ENCODE peak calls at places on chromosomes 4 and X, in five cellular contexts. One of them, this sample, is unnamed.
A peak's percentile ranks its signal among the peaks of the same experiment; 100 is the strongest.

GRCh38 chrX:17164936-17165335 is 210.1 kb upstream of the NHS start:
- DNase-seq in mammary epithelial cell: peak; percentile 57
- DNase-seq in aorta: no peak
- DNase-seq in psoas muscle: no peak
- DNase-seq in IMR-90: no peak
- DNase-seq in this sample: no peak

GRCh38 chr4:150348079-150348478 is 233.9 kb upstream of the MAB21L2 start:
- DNase-seq in mammary epithelial cell: peak; percentile 74
- DNase-seq in aorta: no peak
- DNase-seq in IMR-90: peak; percentile 65
- DNase-seq in psoas muscle: no peak
- DNase-seq in this sample: no peak

GRCh38 chrX:68113837-68114572 is 319.3 kb downstream of the OPHN1 start:
- DNase-seq in mammary epithelial cell: no peak
- DNase-seq in psoas muscle: no peak
- DNase-seq in aorta: no peak
- DNase-seq in IMR-90: no peak
- DNase-seq in this sample: no peak

GRCh38 chr4:138205531-138206233 is 36.5 kb downstream of the SLC7A11 start:
- DNase-seq in psoas muscle: no peak
- DNase-seq in mammary epithelial cell: no peak
- DNase-seq in IMR-90: no peak
- DNase-seq in aorta: no peak
- DNase-seq in this sample: no peak

GRCh38 chrX:16839852-16840460 is 30.2 kb downstream of the RBBP7 start:
- DNase-seq in IMR-90: peak; percentile 85
- DNase-seq in aorta: no peak
- DNase-seq in mammary epithelial cell: peak; percentile 76
- DNase-seq in psoas muscle: peak; percentile 20
- DNase-seq in this sample: peak; percentile 24

GRCh38 chr4:4507923-4508322 is 33.9 kb downstream of the STX18 start:
- DNase-seq in mammary epithelial cell: no peak
- DNase-seq in IMR-90: no peak
- DNase-seq in aorta: no peak
- DNase-seq in psoas muscle: no peak
- DNase-seq in this sample: no peak

GRCh38 chr4:6772223-6772928 is 10.2 kb upstream of the KIAA0232 start:
- DNase-seq in psoas muscle: no peak
- DNase-seq in mammary epithelial cell: peak; percentile 78
- DNase-seq in aorta: no peak
- DNase-seq in IMR-90: no peak
- DNase-seq in this sample: no peak

GRCh38 chr4:89283226-89283974 is 24.2 kb downstream of the GPRIN3 start:
- DNase-seq in mammary epithelial cell: peak; percentile 61
- DNase-seq in IMR-90: no peak
- DNase-seq in aorta: no peak
- DNase-seq in psoas muscle: no peak
- DNase-seq in this sample: no peak

GRCh38 chrX:19798423-19798822 is 89.0 kb downstream of the SH3KBP1 start:
- DNase-seq in IMR-90: no peak
- DNase-seq in psoas muscle: no peak
- DNase-seq in mammary epithelial cell: peak; percentile 9
- DNase-seq in aorta: no peak
- DNase-seq in this sample: no peak

GRCh38 chrX:40145670-40146470 is 48.1 kb upstream of the BCOR start:
- DNase-seq in psoas muscle: no peak
- DNase-seq in mammary epithelial cell: no peak
- DNase-seq in aorta: no peak
- DNase-seq in IMR-90: no peak
- DNase-seq in this sample: no peak

GRCh38 chr4:16684083-16684482 is 214.4 kb downstream of the LDB2 start:
- DNase-seq in mammary epithelial cell: no peak
- DNase-seq in psoas muscle: no peak
- DNase-seq in IMR-90: peak; percentile 91
- DNase-seq in aorta: no peak
- DNase-seq in this sample: no peak

GRCh38 chr4:10030946-10031662 is 9.8 kb upstream of the SLC2A9 start:
- DNase-seq in psoas muscle: no peak
- DNase-seq in aorta: no peak
- DNase-seq in IMR-90: no peak
- DNase-seq in mammary epithelial cell: no peak
- DNase-seq in this sample: no peak

DNA sequence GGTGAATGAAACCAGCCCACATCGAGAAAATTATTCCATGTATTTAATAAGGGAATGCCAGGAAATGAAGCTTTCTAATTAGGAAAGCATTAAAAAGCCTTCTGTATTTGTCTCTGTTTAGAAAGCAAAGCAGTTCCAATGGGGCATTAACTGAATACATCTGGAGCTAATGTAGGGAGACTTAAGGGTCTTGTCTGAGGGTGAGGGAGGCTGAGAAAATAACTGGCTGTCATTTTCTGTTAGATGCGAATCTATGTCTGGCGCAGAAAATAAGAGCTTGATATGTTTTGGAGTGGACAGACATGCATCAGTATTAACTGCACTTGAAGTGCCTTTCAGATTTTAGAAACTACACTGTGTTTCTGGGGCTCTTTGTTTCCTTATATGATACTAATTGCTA is 111.3 kb downstream of the KLHL8 start:
- DNase-seq in mammary epithelial cell: no peak
- DNase-seq in psoas muscle: no peak
- DNase-seq in IMR-90: no peak
- DNase-seq in aorta: no peak
- DNase-seq in this sample: no peak
- H3K27ac ChIP-seq in mammary epithelial cell: no peak overlapping the region
- H3K27ac ChIP-seq in psoas muscle: peak overlapping the region; percentile 86
- H3K27ac ChIP-seq in IMR-90: no peak overlapping the region
- H3K27ac ChIP-seq in aorta: no peak overlapping the region
- H3K27ac ChIP-seq in this sample: no peak overlapping the region

GRCh38 chr4:76977113-76977512 is 27.6 kb downstream of the SEPTIN11 start:
- DNase-seq in mammary epithelial cell: no peak
- DNase-seq in IMR-90: no peak
- DNase-seq in aorta: no peak
- DNase-seq in psoas muscle: no peak
- DNase-seq in this sample: no peak

GRCh38 chr4:76974150-76974549 is 24.6 kb downstream of the SEPTIN11 start:
- DNase-seq in psoas muscle: peak; percentile 19
- DNase-seq in aorta: no peak
- DNase-seq in IMR-90: no peak
- DNase-seq in mammary epithelial cell: no peak
- DNase-seq in this sample: no peak

GRCh38 chr4:76980280-76980679 is 30.7 kb downstream of the SEPTIN11 start:
- DNase-seq in psoas muscle: no peak
- DNase-seq in IMR-90: no peak
- DNase-seq in mammary epithelial cell: no peak
- DNase-seq in aorta: no peak
- DNase-seq in this sample: no peak

GRCh38 chr4:76979236-76979635 is 29.7 kb downstream of the SEPTIN11 start:
- DNase-seq in aorta: no peak
- DNase-seq in psoas muscle: no peak
- DNase-seq in IMR-90: no peak
- DNase-seq in mammary epithelial cell: no peak
- DNase-seq in this sample: no peak

DNA sequence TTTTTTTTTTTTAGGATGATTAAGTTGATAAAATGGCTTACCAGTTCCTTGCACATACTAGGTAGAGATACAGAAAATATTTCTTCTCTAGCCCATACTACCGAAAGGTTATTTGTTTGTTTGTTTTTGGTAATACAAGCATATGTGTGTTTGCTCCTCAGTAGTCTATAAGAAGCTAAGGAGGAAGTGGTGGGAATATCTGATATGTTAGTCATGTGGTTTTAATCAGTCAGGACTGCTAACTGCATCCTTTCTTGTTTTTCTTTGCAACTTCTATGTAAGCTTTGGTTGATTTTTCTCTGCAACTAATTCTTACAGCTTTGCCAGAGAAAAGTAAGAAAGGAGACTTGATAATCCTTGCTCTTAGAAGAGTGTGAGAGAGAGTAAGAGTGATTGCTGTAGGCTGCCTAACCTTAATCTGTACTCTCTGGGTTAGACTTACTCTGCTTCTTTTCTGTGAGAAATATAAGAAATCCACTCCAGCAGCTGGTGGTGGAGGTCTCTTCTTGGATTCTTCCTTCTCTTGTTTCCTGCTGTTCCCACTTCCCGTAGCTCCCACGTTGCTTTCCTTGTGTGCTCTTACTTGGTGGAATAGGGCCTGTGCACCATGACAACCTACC is 28.3 kb downstream of the SEPTIN11 start:
- DNase-seq in IMR-90: peak; percentile 87
- DNase-seq in aorta: no peak
- DNase-seq in mammary epithelial cell: peak; percentile 51
- DNase-seq in psoas muscle: no peak
- DNase-seq in this sample: no peak
- H3K4me1 ChIP-seq in IMR-90: peaks cover 28% of the 10 kb centered on the region
- H3K4me1 ChIP-seq in aorta: peaks cover 6% of the 10 kb centered on the region
- H3K4me1 ChIP-seq in mammary epithelial cell: peaks cover 19% of the 10 kb centered on the region
- H3K4me1 ChIP-seq in psoas muscle: peaks cover 11% of the 10 kb centered on the region
- H3K4me1 ChIP-seq in this sample: peaks cover 4% of the 10 kb centered on the region

DNA sequence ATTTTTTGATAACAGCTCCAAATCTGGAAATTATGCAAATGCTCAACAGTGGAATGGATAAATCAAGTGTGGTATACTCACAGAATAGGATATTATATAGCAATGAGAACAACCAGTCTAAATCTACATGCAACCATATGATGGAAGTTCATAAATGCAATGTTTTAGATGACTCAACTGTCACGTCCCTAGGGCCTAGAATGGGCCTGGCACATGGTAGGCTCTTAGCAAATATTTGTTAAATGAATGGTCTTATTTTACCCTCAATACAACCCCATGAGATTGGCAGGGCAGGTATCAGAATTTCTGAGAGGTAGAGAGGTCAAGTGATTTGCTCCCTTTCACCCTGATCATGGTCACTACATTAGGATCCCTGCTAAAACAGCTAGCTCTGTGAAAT is 14.6 kb upstream of the NKX3-2 start:
- DNase-seq in aorta: no peak
- DNase-seq in IMR-90: no peak
- DNase-seq in psoas muscle: no peak
- DNase-seq in mammary epithelial cell: peak; percentile 23
- DNase-seq in this sample: no peak
- H3K27ac ChIP-seq in aorta: no peak overlapping the region
- H3K27ac ChIP-seq in IMR-90: no peak overlapping the region
- H3K27ac ChIP-seq in psoas muscle: no peak overlapping the region
- H3K27ac ChIP-seq in mammary epithelial cell: peak overlapping the region; percentile 51
- H3K27ac ChIP-seq in this sample: no peak overlapping the region

DNA sequence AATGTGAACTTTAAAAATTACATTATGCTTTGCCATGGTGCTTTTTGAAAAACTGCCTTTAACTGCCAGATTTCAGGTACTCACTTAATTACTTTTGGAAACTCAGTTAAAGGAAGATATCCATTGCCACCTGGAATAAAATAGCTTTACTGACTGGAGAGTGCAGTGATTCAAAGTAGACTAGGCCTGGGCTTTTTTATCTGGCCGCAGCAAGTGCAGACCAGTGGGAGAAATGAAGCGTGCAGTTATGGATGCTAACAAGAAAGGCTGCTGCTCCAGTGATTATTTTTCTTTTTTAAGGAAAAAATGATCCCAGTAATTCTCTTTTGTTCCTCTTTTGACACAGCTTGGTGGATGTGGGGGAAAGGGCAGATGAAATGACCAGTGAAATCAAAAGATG is 1.3 kb downstream of the SCARB2 start:
- DNase-seq in mammary epithelial cell: no peak
- DNase-seq in psoas muscle: no peak
- DNase-seq in IMR-90: no peak
- DNase-seq in aorta: no peak
- DNase-seq in this sample: no peak
- H3K4me1 ChIP-seq in mammary epithelial cell: peaks cover 44% of the 10 kb centered on the region
- H3K4me1 ChIP-seq in psoas muscle: peaks cover 71% of the 10 kb centered on the region
- H3K4me1 ChIP-seq in IMR-90: peaks cover 11% of the 10 kb centered on the region
- H3K4me1 ChIP-seq in aorta: peaks cover 4% of the 10 kb centered on the region
- H3K4me1 ChIP-seq in this sample: peaks cover 16% of the 10 kb centered on the region

GRCh38 chr4:174316546-174316945 is 32.8 kb downstream of the CEP44 start:
- DNase-seq in IMR-90: peak; percentile 4
- DNase-seq in mammary epithelial cell: peak; percentile 43
- DNase-seq in psoas muscle: no peak
- DNase-seq in aorta: no peak
- DNase-seq in this sample: no peak
- H3K27ac ChIP-seq in IMR-90: no peak overlapping the region
- H3K27ac ChIP-seq in mammary epithelial cell: no peak overlapping the region
- H3K27ac ChIP-seq in psoas muscle: no peak overlapping the region
- H3K27ac ChIP-seq in aorta: no peak overlapping the region
- H3K27ac ChIP-seq in this sample: no peak overlapping the region

DNA sequence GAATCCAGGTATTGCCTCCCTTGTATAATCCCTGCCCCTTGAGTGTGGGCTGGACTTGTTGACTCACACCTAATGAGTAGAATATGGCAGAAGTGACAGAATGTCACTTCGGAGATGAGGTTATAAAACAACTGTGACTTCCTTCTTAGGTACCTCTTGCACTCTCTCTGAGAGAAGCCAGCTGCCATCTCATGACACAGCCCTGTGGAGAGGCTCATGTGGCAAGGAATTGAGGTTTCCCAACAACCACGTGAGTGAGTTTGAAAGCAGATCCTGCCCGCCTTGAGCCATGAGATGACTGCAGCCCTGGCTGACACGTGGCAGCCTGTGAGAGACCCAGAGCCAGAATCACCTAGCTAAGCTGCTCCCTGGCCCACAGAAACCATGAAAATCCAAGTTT is 13.5 kb downstream of the ASB11 start:
- DNase-seq in psoas muscle: peak; percentile 63
- DNase-seq in mammary epithelial cell: peak; percentile 42
- DNase-seq in IMR-90: peak; percentile 41
- DNase-seq in aorta: peak; percentile 76
- DNase-seq in this sample: peak; percentile 40
- H3K4me1 ChIP-seq in psoas muscle: peaks cover 15% of the 10 kb centered on the region
- H3K4me1 ChIP-seq in mammary epithelial cell: no peaks in the 10 kb centered on the region
- H3K4me1 ChIP-seq in IMR-90: no peaks in the 10 kb centered on the region
- H3K4me1 ChIP-seq in aorta: no peaks in the 10 kb centered on the region
- H3K4me1 ChIP-seq in this sample: peaks cover 2% of the 10 kb centered on the region

GRCh38 chr4:118757761-118758213 is 72.6 kb downstream of the METTL14 start:
- DNase-seq in mammary epithelial cell: peak; percentile 73
- DNase-seq in psoas muscle: no peak
- DNase-seq in IMR-90: peak; percentile 85
- DNase-seq in aorta: no peak
- DNase-seq in this sample: no peak

GRCh38 chr4:118755438-118756226 is 70.4 kb downstream of the METTL14 start:
- DNase-seq in aorta: no peak
- DNase-seq in IMR-90: no peak
- DNase-seq in psoas muscle: no peak
- DNase-seq in mammary epithelial cell: no peak
- DNase-seq in this sample: no peak

GRCh38 chr4:118754890-118755289 is 69.7 kb downstream of the METTL14 start:
- DNase-seq in psoas muscle: no peak
- DNase-seq in aorta: no peak
- DNase-seq in mammary epithelial cell: no peak
- DNase-seq in IMR-90: no peak
- DNase-seq in this sample: no peak

GRCh38 chr4:118756958-118757357 is 71.8 kb downstream of the METTL14 start:
- DNase-seq in psoas muscle: no peak
- DNase-seq in aorta: no peak
- DNase-seq in IMR-90: no peak
- DNase-seq in mammary epithelial cell: no peak
- DNase-seq in this sample: no peak

DNA sequence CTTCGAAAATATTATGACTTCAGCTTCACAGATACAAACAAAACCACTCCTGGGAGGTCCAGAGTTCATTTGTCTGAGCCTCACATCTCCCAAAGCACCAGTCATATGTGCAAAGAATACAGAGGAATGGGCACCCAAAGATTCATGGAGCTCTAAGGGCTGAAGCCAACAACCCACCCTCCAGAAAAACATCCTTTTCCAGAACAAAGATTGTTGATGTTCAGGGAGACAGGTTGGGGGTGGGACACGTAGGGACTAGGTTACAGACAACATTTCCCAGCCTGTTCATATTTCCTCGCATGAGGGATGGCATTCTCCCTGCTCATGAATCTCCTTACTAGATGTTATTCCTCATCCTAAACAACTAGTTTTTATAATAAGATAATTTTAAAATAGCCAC is 71.2 kb downstream of the METTL14 start:
- DNase-seq in mammary epithelial cell: no peak
- DNase-seq in IMR-90: no peak
- DNase-seq in psoas muscle: no peak
- DNase-seq in aorta: no peak
- DNase-seq in this sample: no peak
- H3K27ac ChIP-seq in mammary epithelial cell: no peak overlapping the region
- H3K27ac ChIP-seq in IMR-90: peak overlapping the region; percentile 80
- H3K27ac ChIP-seq in psoas muscle: no peak overlapping the region
- H3K27ac ChIP-seq in aorta: no peak overlapping the region
- H3K27ac ChIP-seq in this sample: peak overlapping the region; percentile 25